ENCODE peak calls at places on chromosomes 5 and 9, in four cellular contexts. D is upper lobe of left lung, Z is skeletal muscle cell, Q is tibial artery. S is an unnamed sample.

GRCh38 chr5:180026320-180026719 is 45.2 kb downstream of the RNF130 start:
- DNase-seq in D (no peak), Z (peak), Q (no peak), S (no peak)

GRCh38 chr5:113682497-113683136 is 169.1 kb downstream of the YTHDC2 start:
- DNase-seq in D (no peak), Z (no peak), Q (no peak), S (no peak)

GRCh38 chr9:86487222-86487841 is 133.1 kb upstream of the TUT7 start:
- DNase-seq in D (no peak), Z (peak), Q (no peak), S (no peak)

GRCh38 chr5:124524552-124525232 is 221.7 kb downstream of the ZNF608 start:
- DNase-seq in D (no peak), Z (no peak), Q (no peak), S (no peak)

GRCh38 chr9:88810826-88811225 is 180.4 kb upstream of the S1PR3 start:
- DNase-seq in D (no peak), Z (no peak), Q (no peak), S (no peak)

GRCh38 chr9:31807574-31808256 is 576.7 kb upstream of the ACO1 start:
- DNase-seq in D (peak), Z (no peak), Q (no peak), S (no peak)

GRCh38 chr9:128946945-128947422 is 419 bp downstream of the DOLK start:
- DNase-seq in D (no peak), Z (no peak), Q (no peak), S (peak)

GRCh38 chr5:39761199-39761580 is 336.4 kb upstream of the DAB2 start:
- DNase-seq in D (no peak), Z (no peak), Q (no peak), S (no peak)

GRCh38 chr5:110371725-110372041 is 354.8 kb downstream of the TMEM232 start:
- DNase-seq in D (no peak), Z (no peak), Q (no peak), S (no peak)

GRCh38 chr5:139363937-139364336 is 19.2 kb downstream of the SLC23A1 start:
- DNase-seq in D (no peak), Z (no peak), Q (no peak), S (no peak)

GRCh38 chr5:158382473-158382872 is 523.5 kb upstream of the CLINT1 start:
- DNase-seq in D (no peak), Z (peak), Q (peak), S (peak)

GRCh38 chr5:16508730-16509531 is 43.3 kb upstream of the ZNF622 start:
- DNase-seq in D (peak), Z (no peak), Q (peak), S (no peak)

S was measured in suprapubic skin.